ENCODE peak calls at places on chromosomes 5 and 9, in seven cellular contexts. One of them, this sample, is unnamed.

GRCh38 chr5:169006206-169006605 is 294.7 kb downstream of the SLIT3 start:
- DNase-seq in ovary: no peak
- DNase-seq in tibial nerve: no peak
- DNase-seq in H54: no peak
- DNase-seq in heart left ventricle: no peak
- DNase-seq in uterus: no peak
- DNase-seq in lower leg skin: no peak
- DNase-seq in this sample: no peak

GRCh38 chr9:109311281-109311680 is 9.6 kb downstream of the EPB41L4B start:
- DNase-seq in H54: no peak
- DNase-seq in ovary: peak
- DNase-seq in tibial nerve: no peak
- DNase-seq in uterus: no peak
- DNase-seq in heart left ventricle: no peak
- DNase-seq in lower leg skin: no peak
- DNase-seq in this sample: no peak

GRCh38 chr5:78803386-78803785 is 154.8 kb upstream of the LHFPL2 start:
- DNase-seq in uterus: peak
- DNase-seq in H54: no peak
- DNase-seq in tibial nerve: peak
- DNase-seq in lower leg skin: peak
- DNase-seq in heart left ventricle: peak
- DNase-seq in ovary: peak
- DNase-seq in this sample: no peak

GRCh38 chr5:139862313-139862712 is 66.7 kb downstream of the PSD2 start:
- DNase-seq in uterus: no peak
- DNase-seq in heart left ventricle: no peak
- DNase-seq in lower leg skin: no peak
- DNase-seq in tibial nerve: no peak
- DNase-seq in H54: no peak
- DNase-seq in ovary: no peak
- DNase-seq in this sample: no peak

GRCh38 chr9:112072721-112073553 is 102.2 kb downstream of the SUSD1 start:
- DNase-seq in heart left ventricle: no peak
- DNase-seq in tibial nerve: no peak
- DNase-seq in uterus: no peak
- DNase-seq in lower leg skin: no peak
- DNase-seq in ovary: no peak
- DNase-seq in H54: no peak
- DNase-seq in this sample: peak

GRCh38 chr5:35926389-35927051 is 11.9 kb downstream of the CAPSL start:
- DNase-seq in uterus: peak
- DNase-seq in tibial nerve: peak
- DNase-seq in heart left ventricle: no peak
- DNase-seq in H54: peak
- DNase-seq in lower leg skin: no peak
- DNase-seq in ovary: peak
- DNase-seq in this sample: peak

GRCh38 chr9:134325096-134325812 is 1.0 kb upstream of the RXRA start:
- DNase-seq in heart left ventricle: no peak
- DNase-seq in uterus: peak
- DNase-seq in H54: peak
- DNase-seq in ovary: peak
- DNase-seq in tibial nerve: no peak
- DNase-seq in lower leg skin: no peak
- DNase-seq in this sample: peak

GRCh38 chr5:38382898-38383297 is 124.5 kb downstream of the EGFLAM start:
- DNase-seq in ovary: peak
- DNase-seq in heart left ventricle: peak
- DNase-seq in tibial nerve: peak
- DNase-seq in lower leg skin: peak
- DNase-seq in H54: peak
- DNase-seq in uterus: peak
- DNase-seq in this sample: peak

GRCh38 chr5:172412724-172413260 is 41.5 kb downstream of the SH3PXD2B start:
- DNase-seq in heart left ventricle: peak
- DNase-seq in ovary: peak
- DNase-seq in uterus: peak
- DNase-seq in lower leg skin: peak
- DNase-seq in H54: no peak
- DNase-seq in tibial nerve: peak
- DNase-seq in this sample: no peak

GRCh38 chr9:92155221-92155620 is 40.0 kb upstream of the SPTLC1 start:
- DNase-seq in H54: no peak
- DNase-seq in ovary: no peak
- DNase-seq in uterus: no peak
- DNase-seq in lower leg skin: peak
- DNase-seq in heart left ventricle: no peak
- DNase-seq in tibial nerve: no peak
- DNase-seq in this sample: no peak

GRCh38 chr5:175059687-175060194 is 335.4 kb downstream of the MSX2 start:
- DNase-seq in uterus: no peak
- DNase-seq in lower leg skin: no peak
- DNase-seq in heart left ventricle: peak
- DNase-seq in ovary: no peak
- DNase-seq in tibial nerve: no peak
- DNase-seq in H54: no peak
- DNase-seq in this sample: no peak

GRCh38 chr5:57311921-57312320 is 138.1 kb downstream of the GPBP1 start:
- DNase-seq in tibial nerve: no peak
- DNase-seq in uterus: no peak
- DNase-seq in lower leg skin: no peak
- DNase-seq in H54: no peak
- DNase-seq in heart left ventricle: no peak
- DNase-seq in ovary: no peak
- DNase-seq in this sample: no peak

GRCh38 chr5:107869459-107870115 is 198.8 kb upstream of the EFNA5 start:
- DNase-seq in lower leg skin: no peak
- DNase-seq in ovary: no peak
- DNase-seq in tibial nerve: no peak
- DNase-seq in H54: peak
- DNase-seq in uterus: no peak
- DNase-seq in heart left ventricle: no peak
- DNase-seq in this sample: no peak

GRCh38 chr5:126419102-126419501 is 4.1 kb upstream of the GRAMD2B start:
- DNase-seq in lower leg skin: no peak
- DNase-seq in H54: no peak
- DNase-seq in tibial nerve: no peak
- DNase-seq in uterus: no peak
- DNase-seq in ovary: no peak
- DNase-seq in heart left ventricle: no peak
- DNase-seq in this sample: no peak

GRCh38 chr5:79831381-79831780 is 141.7 kb downstream of the CMYA5 start:
- DNase-seq in H54: no peak
- DNase-seq in heart left ventricle: no peak
- DNase-seq in uterus: no peak
- DNase-seq in ovary: no peak
- DNase-seq in lower leg skin: peak
- DNase-seq in tibial nerve: no peak
- DNase-seq in this sample: no peak

GRCh38 chr9:97873877-97874276 is 20.9 kb downstream of the FOXE1 start:
- DNase-seq in ovary: no peak
- DNase-seq in H54: peak
- DNase-seq in lower leg skin: no peak
- DNase-seq in uterus: no peak
- DNase-seq in tibial nerve: no peak
- DNase-seq in heart left ventricle: no peak
- DNase-seq in this sample: no peak

GRCh38 chr9:131851414-131851813 is 111.5 kb upstream of the RAPGEF1 start:
- DNase-seq in uterus: no peak
- DNase-seq in tibial nerve: no peak
- DNase-seq in lower leg skin: no peak
- DNase-seq in ovary: no peak
- DNase-seq in heart left ventricle: no peak
- DNase-seq in H54: no peak
- DNase-seq in this sample: no peak

GRCh38 chr9:130239741-130240241 is 25.8 kb upstream of the HMCN2 start:
- DNase-seq in H54: no peak
- DNase-seq in lower leg skin: no peak
- DNase-seq in tibial nerve: no peak
- DNase-seq in ovary: no peak
- DNase-seq in heart left ventricle: no peak
- DNase-seq in uterus: no peak
- DNase-seq in this sample: peak

GRCh38 chr9:14782652-14783051 is 60.1 kb upstream of the CER1 start:
- DNase-seq in H54: no peak
- DNase-seq in heart left ventricle: no peak
- DNase-seq in ovary: no peak
- DNase-seq in uterus: no peak
- DNase-seq in lower leg skin: no peak
- DNase-seq in tibial nerve: no peak
- DNase-seq in this sample: no peak

GRCh38 chr5:127754727-127755126 is 51.5 kb downstream of the CCDC192 start:
- DNase-seq in lower leg skin: no peak
- DNase-seq in uterus: no peak
- DNase-seq in ovary: no peak
- DNase-seq in H54: no peak
- DNase-seq in tibial nerve: no peak
- DNase-seq in heart left ventricle: no peak
- DNase-seq in this sample: no peak

GRCh38 chr5:10133830-10134229 is 115.9 kb downstream of the ATPSCKMT start:
- DNase-seq in uterus: no peak
- DNase-seq in H54: no peak
- DNase-seq in heart left ventricle: no peak
- DNase-seq in ovary: no peak
- DNase-seq in lower leg skin: no peak
- DNase-seq in tibial nerve: no peak
- DNase-seq in this sample: no peak

GRCh38 chr9:114889802-114890224 is 40.6 kb downstream of the TNFSF8 start:
- DNase-seq in H54: no peak
- DNase-seq in tibial nerve: no peak
- DNase-seq in lower leg skin: no peak
- DNase-seq in heart left ventricle: no peak
- DNase-seq in uterus: no peak
- DNase-seq in ovary: no peak
- DNase-seq in this sample: no peak

GRCh38 chr5:91281409-91281808 is 101.7 kb downstream of the ARRDC3 start:
- DNase-seq in ovary: no peak
- DNase-seq in lower leg skin: no peak
- DNase-seq in tibial nerve: no peak
- DNase-seq in uterus: no peak
- DNase-seq in H54: no peak
- DNase-seq in heart left ventricle: no peak
- DNase-seq in this sample: peak

GRCh38 chr5:157731272-157732129 is at the start of gene THG1L:
- DNase-seq in tibial nerve: peak
- DNase-seq in uterus: peak
- DNase-seq in lower leg skin: peak
- DNase-seq in heart left ventricle: peak
- DNase-seq in ovary: peak
- DNase-seq in H54: peak
- DNase-seq in this sample: peak
- TF ChIP-seq POLR2A in tibial nerve: peak
- TF ChIP-seq POLR2A in uterus: no peak
- TF ChIP-seq POLR2A in lower leg skin: no peak
- TF ChIP-seq POLR2A in heart left ventricle: peak
- TF ChIP-seq POLR2A in ovary: peak
- TF ChIP-seq POLR2A in H54: peak
- TF ChIP-seq POLR2A in this sample: peak

DNA sequence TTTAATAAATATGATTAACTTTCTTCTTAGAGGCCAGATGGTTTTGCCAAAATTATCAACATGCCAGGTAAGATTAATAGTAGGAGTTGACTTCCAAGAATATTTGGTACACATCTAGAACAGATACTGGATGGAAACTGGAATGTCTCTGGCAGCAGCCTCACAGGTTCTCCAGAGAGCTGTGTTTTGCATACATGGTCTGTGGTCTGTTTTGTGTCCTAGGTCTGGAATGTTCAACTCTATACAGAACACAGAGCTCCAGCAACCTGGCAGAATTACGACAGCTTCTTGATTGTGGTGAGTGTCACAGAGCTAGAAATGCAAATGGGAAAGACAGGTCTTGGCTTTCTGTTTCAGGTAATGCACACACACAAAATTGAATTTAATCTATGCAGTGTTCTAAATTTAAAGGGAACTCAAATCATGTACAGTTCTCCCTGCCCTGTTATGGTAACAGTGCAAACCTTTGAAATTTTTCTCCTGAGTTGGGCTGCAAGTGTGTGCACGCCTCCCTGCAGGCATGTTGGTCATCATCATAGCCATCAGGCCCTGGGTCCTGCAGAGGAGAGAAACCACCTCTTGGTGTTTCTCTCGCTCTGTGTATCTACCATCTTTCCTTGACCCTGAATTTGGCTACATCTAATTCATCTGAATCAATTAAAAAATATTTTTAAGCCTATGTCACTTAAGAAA is 58.3 kb downstream of the PIK3R1 start:
- DNase-seq in tibial nerve: no peak
- DNase-seq in heart left ventricle: no peak
- DNase-seq in ovary: no peak
- DNase-seq in H54: no peak
- DNase-seq in lower leg skin: no peak
- DNase-seq in uterus: no peak
- DNase-seq in this sample: no peak
- TF ChIP-seq POLR2A in tibial nerve: no peak
- TF ChIP-seq POLR2A in heart left ventricle: no peak
- TF ChIP-seq POLR2A in ovary: no peak
- TF ChIP-seq POLR2A in H54: no peak
- TF ChIP-seq POLR2A in lower leg skin: no peak
- TF ChIP-seq POLR2A in uterus: no peak
- TF ChIP-seq POLR2A in this sample: no peak

DNA sequence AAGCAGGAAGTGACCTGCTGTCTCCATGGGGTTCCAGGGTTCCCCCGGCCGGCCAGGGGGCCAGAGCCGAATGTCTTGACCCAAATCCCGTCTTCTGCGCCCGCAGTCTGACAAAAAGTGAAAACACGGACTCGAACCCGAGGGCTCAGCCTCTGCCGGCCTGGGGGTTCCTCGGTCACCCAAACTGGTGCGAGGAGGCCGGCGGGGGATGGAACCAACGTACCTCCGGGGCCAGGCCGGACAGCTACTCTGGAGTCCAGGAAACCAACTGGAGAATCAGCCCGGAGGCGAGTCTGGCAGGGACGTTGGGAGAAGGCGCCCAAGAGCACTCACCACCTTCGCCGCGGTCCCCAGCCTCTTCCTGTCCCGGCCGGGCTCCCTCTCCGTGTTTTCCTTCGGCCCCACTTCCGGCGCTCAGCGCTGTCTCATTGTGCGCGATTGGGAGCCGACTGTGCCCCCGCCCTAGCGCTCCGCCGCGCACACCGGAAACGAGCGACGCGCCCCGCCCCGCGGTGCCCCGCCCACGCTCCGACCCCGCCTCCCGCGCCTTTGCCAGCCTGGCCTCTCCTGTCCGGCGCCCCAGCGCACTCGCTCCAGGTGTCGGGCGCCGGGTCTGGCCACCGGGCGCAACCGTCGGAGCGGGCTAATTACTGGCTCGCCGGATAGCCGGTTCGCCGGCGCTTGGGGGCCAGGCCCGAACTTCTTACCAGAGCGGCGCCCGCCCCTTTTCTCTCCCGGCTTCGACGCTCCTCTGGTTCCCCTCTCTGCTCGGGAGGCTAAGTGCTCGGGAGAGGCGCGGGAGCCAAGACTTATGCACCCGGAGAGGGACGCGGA is at the start of gene TUT7:
- DNase-seq in H54: peak
- DNase-seq in lower leg skin: peak
- DNase-seq in ovary: peak
- DNase-seq in tibial nerve: peak
- DNase-seq in heart left ventricle: peak
- DNase-seq in uterus: peak
- DNase-seq in this sample: peak
- TF ChIP-seq POLR2A in H54: peak
- TF ChIP-seq POLR2A in lower leg skin: no peak
- TF ChIP-seq POLR2A in ovary: peak
- TF ChIP-seq POLR2A in tibial nerve: peak
- TF ChIP-seq POLR2A in heart left ventricle: peak
- TF ChIP-seq POLR2A in uterus: peak
- TF ChIP-seq POLR2A in this sample: peak

GRCh38 chr5:151155149-151155776 is 2.3 kb downstream of the ANXA6 start:
- DNase-seq in heart left ventricle: no peak
- DNase-seq in ovary: no peak
- DNase-seq in H54: peak
- DNase-seq in lower leg skin: no peak
- DNase-seq in tibial nerve: no peak
- DNase-seq in uterus: no peak
- DNase-seq in this sample: peak
- TF ChIP-seq POLR2A in heart left ventricle: no peak
- TF ChIP-seq POLR2A in ovary: no peak
- TF ChIP-seq POLR2A in H54: no peak
- TF ChIP-seq POLR2A in lower leg skin: no peak
- TF ChIP-seq POLR2A in tibial nerve: no peak
- TF ChIP-seq POLR2A in uterus: no peak
- TF ChIP-seq POLR2A in this sample: no peak